ENCODE peak calls at places on chromosomes 2 and 18, in six cellular contexts. T, J, R, Z, I and Q are unnamed samples.

GRCh38 chr18:361941-362913 is 94.4 kb upstream of the THOC1 start:
- DNase-seq in I (no peak), R (peak; percentile 62), J (no peak), T (peak; percentile 92), Z (no peak), Q (no peak)

GRCh38 chr2:33559336-33559735 is 39.8 kb downstream of the FAM98A start:
- DNase-seq in Z (no peak), J (no peak), T (no peak), I (no peak), R (no peak), Q (no peak)

GRCh38 chr2:4219571-4219970 is 516.2 kb downstream of the DCDC2C start:
- DNase-seq in J (no peak), Z (no peak), I (no peak), R (no peak), T (no peak), Q (no peak)

GRCh38 chr18:78900938-78901909 is 78.4 kb upstream of the SALL3 start:
- DNase-seq in I (no peak), Z (no peak), R (no peak), J (no peak), T (no peak), Q (no peak)

GRCh38 chr2:67694464-67694863 is 297.3 kb downstream of the ETAA1 start:
- DNase-seq in T (no peak), R (no peak), J (no peak), I (no peak), Z (no peak), Q (no peak)

GRCh38 chr2:55875434-55876135 is 48.0 kb downstream of the EFEMP1 start:
- DNase-seq in R (no peak), J (no peak), I (no peak), Z (no peak), T (no peak), Q (no peak)

GRCh38 chr2:79715328-79715727 is 202.5 kb downstream of the CTNNA2 start:
- DNase-seq in R (no peak), I (no peak), T (no peak), J (no peak), Z (no peak), Q (no peak)

GRCh38 chr18:28875059-28875458 is 698.1 kb upstream of the CDH2 start:
- DNase-seq in R (peak; percentile 60), I (no peak), Z (no peak), J (no peak), T (no peak), Q (no peak)

GRCh38 chr2:207632575-207633492 is 7.6 kb upstream of the METTL21A start:
- DNase-seq in R (no peak), T (no peak), Z (no peak), J (no peak), I (no peak), Q (no peak)

GRCh38 chr2:127045792-127046501 is 61.0 kb downstream of the BIN1 start:
- DNase-seq in I (no peak), J (no peak), T (no peak), Z (no peak), R (no peak), Q (no peak)

GRCh38 chr2:67824196-67824595 is 238.6 kb downstream of the C1D start:
- DNase-seq in R (no peak), J (no peak), T (no peak), I (no peak), Z (peak; percentile 64), Q (no peak)

GRCh38 chr2:148201075-148202004 is 180.4 kb downstream of the MBD5 start:
- DNase-seq in T (peak; percentile 22), R (no peak), J (no peak), Z (peak; percentile 86), I (peak; percentile 35), Q (peak; percentile 47)

GRCh38 chr2:195318440-195319111 is 338.4 kb upstream of the SLC39A10 start:
- DNase-seq in I (peak; percentile 36), R (peak; percentile 46), J (no peak), T (peak; percentile 12), Z (peak; percentile 80), Q (peak; percentile 64)

GRCh38 chr18:31042391-31043181 is at the start of gene DSC3:
- DNase-seq in R (no peak), Z (no peak), I (peak; percentile 61), J (no peak), T (no peak), Q (no peak)

GRCh38 chr2:30503007-30503691 is 56.1 kb downstream of the LCLAT1 start:
- DNase-seq in Z (peak; percentile 49), R (no peak), J (no peak), I (no peak), T (no peak), Q (peak; percentile 34)

GRCh38 chr18:77056399-77057015 is 76.1 kb downstream of the MBP start:
- DNase-seq in Z (peak; percentile 44), T (no peak), R (no peak), J (no peak), I (no peak), Q (peak; percentile 41)

GRCh38 chr18:13573750-13574149 is 152.6 kb downstream of the FAM210A start:
- DNase-seq in Z (no peak), J (no peak), T (no peak), I (no peak), R (no peak), Q (no peak)

GRCh38 chr18:75208055-75208835 is 694 bp downstream of the PTGR3 start:
- DNase-seq in T (no peak), I (peak; percentile 24), J (peak; percentile 26), Z (peak; percentile 69), R (no peak), Q (peak; percentile 21)